ENCODE peak calls at places on chromosome 10, in seven cellular contexts. F is ELF-1; Y is OCI-M1; C is choroid plexus epithelial cell; J is AG08396; W is naive thymus-derived CD8-positive, alpha-beta T cell; G is spleen. E is an unnamed sample.

GRCh38 chr10:46225597-46225996 is 61.2 kb upstream of the ANTXRL start:
- DNase-seq in F (no peak), Y (no peak), C (no peak), J (no peak), W (peak; percentile 1), G (peak; percentile 72), E (no peak)

GRCh38 chr10:11444531-11445228 is 166.8 kb downstream of the USP6NL start:
- DNase-seq in F (no peak), Y (no peak), C (no peak), J (no peak), W (no peak), G (no peak), E (no peak)

GRCh38 chr10:48700493-48700892 is 15.8 kb downstream of the WDFY4 start:
- DNase-seq in F (no peak), Y (no peak), C (no peak), J (no peak), W (no peak), G (no peak), E (no peak)

GRCh38 chr10:132036887-132037675 is 28.7 kb upstream of the JAKMIP3 start:
- DNase-seq in F (no peak), Y (no peak), C (peak; percentile 17), J (no peak), W (no peak), G (peak; percentile 36), E (no peak)

GRCh38 chr10:2908851-2909630 is 158.3 kb upstream of the PFKP start:
- DNase-seq in F (no peak), Y (peak; percentile 75), C (no peak), J (no peak), W (no peak), G (no peak), E (no peak)

GRCh38 chr10:24869354-24870016 is 82.9 kb downstream of the PRTFDC1 start:
- DNase-seq in F (no peak), Y (no peak), C (peak; percentile 76), J (no peak), W (no peak), G (no peak), E (no peak)

GRCh38 chr10:113356794-113357687 is 195.8 kb upstream of the HABP2 start:
- DNase-seq in F (no peak), Y (no peak), C (no peak), J (no peak), W (no peak), G (no peak), E (no peak)

GRCh38 chr10:93309062-93309461 is 173.1 kb downstream of the MYOF start:
- DNase-seq in F (no peak), Y (no peak), C (peak; percentile 67), J (no peak), W (no peak), G (no peak), E (no peak)

GRCh38 chr10:114515515-114515914 is 111.2 kb upstream of the AFAP1L2 start:
- DNase-seq in F (no peak), Y (no peak), C (no peak), J (no peak), W (no peak), G (no peak), E (no peak)

GRCh38 chr10:49062229-49062628 is 53.1 kb downstream of the VSTM4 start:
- DNase-seq in F (no peak), Y (no peak), C (no peak), J (no peak), W (no peak), G (no peak), E (no peak)

GRCh38 chr10:22615819-22616499 is 98.4 kb downstream of the PIP4K2A start:
- DNase-seq in F (peak; percentile 82), Y (peak; percentile 90), C (no peak), J (no peak), W (no peak), G (peak; percentile 92), E (no peak)

GRCh38 chr10:117226813-117227451 is 14.0 kb upstream of the SLC18A2 start:
- DNase-seq in F (peak; percentile 56), Y (peak; percentile 82), C (peak; percentile 57), J (peak; percentile 51), W (no peak), G (peak; percentile 79), E (peak; percentile 38)

GRCh38 chr10:36488579-36488978 is 636.8 kb upstream of the ANKRD30A start:
- DNase-seq in F (no peak), Y (no peak), C (no peak), J (no peak), W (no peak), G (no peak), E (no peak)

GRCh38 chr10:132064082-132064755 is 1.5 kb upstream of the JAKMIP3 start:
- DNase-seq in F (no peak), Y (peak; percentile 13), C (no peak), J (no peak), W (no peak), G (no peak), E (no peak)

GRCh38 chr10:11017575-11018425 is at the start of gene CELF2:
- DNase-seq in F (peak; percentile 62), Y (no peak), C (peak; percentile 15), J (peak; percentile 24), W (peak; percentile 13), G (peak; percentile 82), E (no peak)

GRCh38 chr10:88138319-88138848 is 275.0 kb downstream of the PTEN start:
- DNase-seq in F (no peak), Y (no peak), C (no peak), J (no peak), W (no peak), G (no peak), E (no peak)

GRCh38 chr10:45997557-45997956 is 25.3 kb downstream of the TIMM23 start:
- DNase-seq in F (no peak), Y (no peak), C (no peak), J (no peak), W (no peak), G (no peak), E (no peak)

GRCh38 chr10:61870521-61870895 is 31.0 kb upstream of the ARID5B start:
- DNase-seq in F (no peak), Y (no peak), C (no peak), J (no peak), W (no peak), G (no peak), E (no peak)

GRCh38 chr10:95262763-95263518 is 27.9 kb downstream of the PDLIM1 start:
- DNase-seq in F (no peak), Y (no peak), C (peak; percentile 27), J (no peak), W (no peak), G (no peak), E (no peak)

GRCh38 chr10:132632851-132633684 is 95.5 kb downstream of the INPP5A start:
- DNase-seq in F (no peak), Y (no peak), C (peak; percentile 39), J (peak; percentile 86), W (no peak), G (peak; percentile 51), E (peak; percentile 95)

GRCh38 chr10:101816913-101817541 is 1.2 kb downstream of the OGA start:
- DNase-seq in F (no peak), Y (no peak), C (no peak), J (no peak), W (no peak), G (no peak), E (no peak)

GRCh38 chr10:17201165-17202013 is at the start of gene TRDMT1:
- DNase-seq in F (peak; percentile 94), Y (peak; percentile 95), C (peak; percentile 94), J (peak; percentile 89), W (peak; percentile 66), G (peak; percentile 96), E (peak; percentile 70)

GRCh38 chr10:114544045-114544659 is 113.9 kb downstream of the ABLIM1 start:
- DNase-seq in F (no peak), Y (no peak), C (no peak), J (no peak), W (peak; percentile 70), G (peak; percentile 93), E (no peak)

GRCh38 chr10:51010977-51011376 is 63.3 kb upstream of the PRKG1 start:
- DNase-seq in F (no peak), Y (peak; percentile 72), C (peak; percentile 73), J (peak; percentile 28), W (no peak), G (no peak), E (no peak)

GRCh38 chr10:82282782-82283456 is 407.9 kb downstream of the NRG3 start:
- DNase-seq in F (peak; percentile 3), Y (no peak), C (no peak), J (no peak), W (no peak), G (no peak), E (no peak)

GRCh38 chr10:102230861-102231356 is 4.8 kb downstream of the ELOVL3 start:
- DNase-seq in F (peak; percentile 64), Y (no peak), C (peak; percentile 51), J (no peak), W (no peak), G (peak; percentile 91), E (no peak)

GRCh38 chr10:45282061-45282460 is 33.3 kb downstream of the OR13A1 start:
- DNase-seq in F (no peak), Y (no peak), C (no peak), J (no peak), W (no peak), G (no peak), E (no peak)

GRCh38 chr10:4337581-4337980 is 488.4 kb upstream of the AKR1E2 start:
- DNase-seq in F (no peak), Y (no peak), C (no peak), J (no peak), W (no peak), G (no peak), E (no peak)

GRCh38 chr10:78209987-78210386 is 176.3 kb downstream of the RPS24 start:
- DNase-seq in F (no peak), Y (no peak), C (no peak), J (no peak), W (no peak), G (peak; percentile 35), E (no peak)

GRCh38 chr10:62584216-62584615 is 210.0 kb downstream of the ZNF365 start:
- DNase-seq in F (no peak), Y (peak; percentile 48), C (peak; percentile 99), J (peak; percentile 77), W (no peak), G (no peak), E (peak; percentile 65)

GRCh38 chr10:7291487-7292113 is 119.2 kb downstream of the SFMBT2 start:
- DNase-seq in F (no peak), Y (no peak), C (peak; percentile 4), J (no peak), W (no peak), G (no peak), E (no peak)

GRCh38 chr10:117004627-117005453 is at the start of gene SHTN1:
- DNase-seq in F (peak; percentile 71), Y (peak; percentile 77), C (peak; percentile 54), J (peak; percentile 51), W (no peak), G (peak; percentile 79), E (peak; percentile 4)

E was measured in hepatic stellate cell.